ENCODE peak calls at places on chromosomes 7 and 10, in four cellular contexts. V is astrocyte of the cerebellum, U is HCT116, D is HFF-Myc. A is an unnamed sample.

GRCh38 chr10:85124592-85124991 is 796.2 kb downstream of the CCSER2 start:
- DNase-seq in V (no peak), U (no peak), D (no peak), A (no peak)

GRCh38 chr10:119362122-119362521 is 154.8 kb downstream of the GRK5 start:
- DNase-seq in U (no peak), D (no peak), V (no peak), A (no peak)

GRCh38 chr7:142024547-142024946 is 28.9 kb downstream of the MGAM start:
- DNase-seq in V (peak; percentile 4), D (no peak), U (no peak), A (peak; percentile 20)

GRCh38 chr10:100506596-100507356 is 12.9 kb downstream of the SEC31B start:
- DNase-seq in U (no peak), V (no peak), D (no peak), A (peak; percentile 45)

GRCh38 chr7:30988346-30989005 is 24.7 kb downstream of the GHRHR start:
- DNase-seq in V (no peak), D (no peak), U (no peak), A (no peak)

GRCh38 chr10:29522038-29522855 is 112.5 kb downstream of the SVIL start:
- DNase-seq in V (peak; percentile 19), U (no peak), D (no peak), A (peak; percentile 71)

GRCh38 chr7:142626420-142627035 is 122.7 kb upstream of the PRSS1 start:
- DNase-seq in U (peak; percentile 56), V (no peak), D (peak; percentile 17), A (no peak)

GRCh38 chr7:14765731-14766130 is 136.8 kb downstream of the DGKB start:
- DNase-seq in U (no peak), D (no peak), V (no peak), A (no peak)

GRCh38 chr10:93440591-93441012 is 41.5 kb downstream of the MYOF start:
- DNase-seq in U (no peak), V (no peak), D (no peak), A (peak; percentile 27)

GRCh38 chr7:111752022-111752582 is 189.8 kb upstream of the IMMP2L start:
- DNase-seq in U (peak; percentile 21), V (no peak), D (no peak), A (peak; percentile 52)

GRCh38 chr10:59240581-59241183 is 64.2 kb downstream of the PHYHIPL start:
- DNase-seq in U (peak; percentile 27), V (peak; percentile 32), D (peak; percentile 24), A (peak; percentile 58)

GRCh38 chr7:73557397-73558257 is at the start of gene BCL7B:
- DNase-seq in U (peak; percentile 32), D (no peak), V (no peak), A (peak; percentile 50)

GRCh38 chr7:98294798-98295382 is 13.4 kb downstream of the BRI3 start:
- DNase-seq in V (peak; percentile 23), D (no peak), U (peak; percentile 41), A (peak; percentile 61)

GRCh38 chr10:121553861-121554264 is 44.4 kb downstream of the FGFR2 start:
- DNase-seq in D (no peak), U (peak; percentile 42), V (no peak), A (no peak)

GRCh38 chr10:62323751-62324150 is 50.4 kb upstream of the ZNF365 start:
- DNase-seq in D (no peak), V (peak; percentile 6), U (no peak), A (no peak)

GRCh38 chr7:142250705-142251104 is 7.2 kb downstream of the PRSS58 start:
- DNase-seq in U (no peak), D (no peak), V (no peak), A (no peak)

GRCh38 chr10:132423966-132424847 is 27.2 kb downstream of the PWWP2B start:
- DNase-seq in V (no peak), D (no peak), U (no peak), A (no peak)

GRCh38 chr10:79223001-79223345 is 124.3 kb upstream of the PPIF start:
- DNase-seq in U (no peak), V (no peak), D (no peak), A (no peak)

GRCh38 chr7:29285451-29285807 is 90.9 kb downstream of the CHN2 start:
- DNase-seq in U (peak; percentile 62), D (peak; percentile 90), V (peak; percentile 98), A (peak; percentile 98)

GRCh38 chr10:52533986-52534385 is 219.9 kb downstream of the DKK1 start:
- DNase-seq in V (no peak), U (no peak), D (no peak), A (no peak)

GRCh38 chr10:37754538-37755323 is 102.7 kb downstream of the ZNF248 start:
- DNase-seq in D (no peak), U (peak; percentile 7), V (no peak), A (no peak)

GRCh38 chr7:33591481-33591880 is 313.9 kb upstream of the BMPER start:
- DNase-seq in D (no peak), U (no peak), V (no peak), A (peak; percentile 22)

GRCh38 chr10:3222068-3222467 is 49.5 kb upstream of the PITRM1 start:
- DNase-seq in D (no peak), V (no peak), U (no peak), A (peak; percentile 57)

GRCh38 chr10:12915637-12916168 is 85.8 kb downstream of the CCDC3 start:
- DNase-seq in V (no peak), D (no peak), U (no peak), A (no peak)

GRCh38 chr10:120917521-120918250 is 66.5 kb downstream of the WDR11 start:
- DNase-seq in U (no peak), V (no peak), D (no peak), A (peak; percentile 14)

GRCh38 chr7:133550811-133551210 is 297.9 kb downstream of the EXOC4 start:
- DNase-seq in V (no peak), U (no peak), D (no peak), A (no peak)

GRCh38 chr10:113272511-113272910 is 280.3 kb upstream of the HABP2 start:
- DNase-seq in U (no peak), V (no peak), D (no peak), A (no peak)

GRCh38 chr10:113269333-113269732 is 283.5 kb upstream of the HABP2 start:
- DNase-seq in U (no peak), D (no peak), V (no peak), A (no peak)

GRCh38 chr10:113273877-113274829 is 278.7 kb upstream of the HABP2 start:
- DNase-seq in U (no peak), V (peak; percentile 45), D (peak; percentile 33), A (peak; percentile 73)

GRCh38 chr10:113268186-113268585 is 284.7 kb upstream of the HABP2 start:
- DNase-seq in V (no peak), U (no peak), D (peak; percentile 73), A (no peak)

DNA sequence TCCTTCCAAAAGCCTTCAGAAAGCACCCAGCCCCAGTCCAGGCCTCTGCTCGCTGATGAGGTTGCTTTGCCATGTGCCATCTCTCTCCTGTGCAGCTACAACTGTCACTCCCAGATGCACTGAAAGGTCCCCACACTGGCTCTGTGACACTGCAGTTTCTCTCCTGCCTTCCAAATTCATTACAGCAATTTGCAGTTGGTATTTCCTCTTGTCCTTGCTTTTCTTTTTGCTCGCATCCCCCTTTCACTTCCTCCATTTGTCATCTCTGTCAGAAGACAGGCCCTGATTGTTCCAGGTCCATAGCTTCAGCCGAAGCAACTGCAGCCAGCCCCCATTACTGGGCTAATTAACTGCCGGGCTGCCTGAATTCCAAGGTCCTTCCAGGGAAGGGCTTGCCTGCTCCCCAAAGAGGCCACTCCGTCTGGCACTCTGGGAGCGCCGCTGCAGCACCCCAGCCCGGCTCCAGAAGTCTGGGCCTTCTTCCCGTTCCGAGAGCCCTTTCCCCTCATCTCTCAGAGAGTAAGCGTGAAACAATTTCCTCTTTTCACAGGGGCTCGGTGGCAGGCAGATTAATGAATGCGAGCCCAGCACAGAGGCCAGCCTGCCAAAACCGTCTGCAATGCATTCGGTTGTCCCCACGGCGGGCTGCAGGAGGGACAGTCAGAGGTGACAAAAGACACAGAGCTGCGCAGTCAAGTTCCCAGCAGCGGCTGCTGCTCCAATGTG is 279.5 kb upstream of the HABP2 start:
- DNase-seq in D (no peak), V (no peak), U (no peak), A (peak; percentile 5)
- TF ChIP-seq CTCF in D (no peak), V (no peak), U (no peak), A (no peak)

DNA sequence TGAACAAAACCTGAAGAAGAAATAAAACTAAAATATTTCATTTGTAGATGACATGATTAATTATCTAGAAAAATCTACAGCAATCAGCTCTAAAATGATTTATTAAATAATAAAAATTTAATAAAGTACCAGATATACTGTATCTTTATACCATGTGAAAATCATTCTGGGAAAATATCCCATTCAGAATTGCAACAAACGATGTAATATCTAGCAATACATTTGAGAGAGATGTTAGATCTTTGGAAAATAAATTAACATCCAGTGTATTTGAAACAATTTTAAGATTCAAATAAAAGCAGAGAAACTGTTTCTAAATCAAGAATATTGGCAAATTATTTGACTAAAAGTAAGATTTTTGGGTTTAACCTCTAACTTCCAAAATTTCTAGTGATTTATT is 62.2 kb downstream of the ZEB1 start:
- DNase-seq in D (no peak), V (no peak), U (no peak), A (no peak)
- H3K4me3 ChIP-seq in D (no peak overlapping the region), V (no peak overlapping the region), U (no peak overlapping the region), A (no peak overlapping the region)

DNA sequence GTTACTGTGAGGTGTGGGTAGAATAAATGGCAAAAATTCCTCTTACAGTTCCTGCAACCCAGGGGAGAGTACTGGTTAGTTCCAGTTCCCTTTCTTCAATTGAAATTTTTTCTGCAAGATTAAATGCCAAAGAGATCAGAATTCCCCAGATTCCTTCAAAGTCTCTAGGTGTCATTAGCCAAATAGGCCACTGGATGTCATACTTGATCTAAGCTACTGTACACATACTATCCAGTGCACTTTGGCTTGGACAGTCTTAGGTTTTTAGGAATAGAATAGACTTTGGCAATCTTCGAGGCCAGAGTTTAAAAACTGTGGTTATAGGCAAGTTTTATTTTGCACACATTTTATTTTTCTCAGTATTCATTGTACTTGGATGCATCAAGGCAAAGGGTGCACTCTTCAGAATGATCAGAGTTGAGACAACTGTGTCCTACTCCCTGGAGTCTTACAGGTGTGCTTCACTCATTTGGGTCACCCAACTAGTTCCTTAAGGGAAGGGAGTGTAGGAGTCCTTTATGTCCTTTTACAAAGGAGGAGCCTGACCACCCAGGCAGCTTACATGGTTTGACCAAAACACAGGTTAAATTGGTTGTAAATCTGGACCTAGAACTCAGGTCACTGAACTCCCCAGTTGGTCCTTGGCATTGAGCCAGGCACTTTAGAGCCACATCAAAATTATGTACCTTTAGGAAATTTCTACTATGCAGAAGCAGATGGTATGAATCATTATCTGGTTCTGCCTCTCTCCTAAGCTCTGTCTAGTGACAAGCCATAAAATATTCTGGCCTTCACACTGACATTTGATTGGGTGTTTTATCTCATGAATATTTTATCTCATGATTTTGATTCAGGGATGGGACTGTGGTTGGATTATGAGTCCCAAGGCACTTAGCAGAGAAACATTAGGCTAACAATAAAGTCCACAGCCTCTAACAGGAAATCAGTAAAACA is 49.5 kb downstream of the ASAH2B start:
- DNase-seq in U (peak; percentile 51), D (no peak), V (peak; percentile 57), A (peak; percentile 42)
- TF ChIP-seq CTCF in U (peak; percentile 73), D (peak; percentile 44), V (peak; percentile 61), A (peak; percentile 65)

DNA sequence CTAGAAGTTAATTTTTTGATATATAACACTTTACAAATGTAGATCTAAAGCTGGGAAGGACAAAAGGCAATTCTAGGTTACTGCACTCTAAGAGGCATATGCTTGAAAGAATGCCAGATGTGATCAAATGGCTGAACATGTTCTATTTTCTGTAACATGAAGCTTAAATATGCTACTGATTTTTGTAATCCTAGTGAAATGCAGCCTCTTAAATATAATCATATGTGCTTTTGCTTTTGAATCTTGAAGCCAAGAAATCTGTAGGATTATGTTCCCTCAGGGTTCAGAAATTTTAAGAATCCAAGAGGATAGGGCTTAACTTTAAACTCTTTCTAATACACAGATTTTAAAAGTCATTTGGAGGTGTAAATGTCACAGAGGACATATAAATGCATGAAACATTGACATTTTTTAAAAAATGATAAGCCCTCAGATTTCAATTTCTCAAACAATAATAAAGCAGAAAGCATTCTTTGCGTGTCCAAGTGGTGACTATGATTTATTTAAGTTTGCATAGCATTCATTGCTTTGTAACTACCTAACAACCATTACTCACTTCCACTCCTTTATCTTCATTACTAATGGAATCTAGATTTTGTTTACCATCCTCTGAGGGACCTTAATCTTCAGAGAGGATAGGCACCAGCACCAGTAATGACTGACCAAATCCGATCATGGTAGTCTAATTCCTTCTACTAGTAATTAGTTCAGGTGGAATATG is 170.4 kb downstream of the MAGI2 start:
- DNase-seq in D (peak; percentile 84), U (no peak), V (no peak), A (peak; percentile 76)
- H3K4me3 ChIP-seq in D (no peak overlapping the region), U (no peak overlapping the region), V (no peak overlapping the region), A (no peak overlapping the region)

A was measured in astrocyte of the spinal cord.